ENCODE peak calls at places on chromosomes 1 and 21, in seven cellular contexts. M, P, C, L, B, U and E are unnamed samples.

GRCh38 chr21:34558960-34559631 is 47.1 kb upstream of the KCNE1 start:
- DNase-seq in C (no peak), P (no peak), B (no peak), U (no peak), M (no peak), L (no peak), E (no peak)

GRCh38 chr1:221824025-221824424 is 82.1 kb upstream of the DUSP10 start:
- DNase-seq in P (no peak), C (no peak), M (no peak), B (no peak), U (no peak), L (no peak), E (no peak)

GRCh38 chr1:151993734-151994496 is at the start of gene S100A10:
- DNase-seq in M (peak; percentile 87), L (peak; percentile 82), C (peak; percentile 79), B (peak; percentile 89), P (no peak), U (peak; percentile 82), E (peak; percentile 71)

GRCh38 chr1:204320413-204320812 is 39.3 kb downstream of the PLEKHA6 start:
- DNase-seq in U (no peak), B (no peak), M (no peak), C (no peak), L (no peak), P (peak; percentile 62), E (no peak)

GRCh38 chr21:36209626-36210171 is 53.1 kb downstream of the DOP1B start:
- DNase-seq in B (no peak), L (peak; percentile 59), U (peak; percentile 19), P (peak; percentile 56), M (no peak), C (no peak), E (peak; percentile 14)

GRCh38 chr1:113993072-113993471 is 13.8 kb downstream of the OLFML3 start:
- DNase-seq in L (no peak), C (no peak), M (no peak), P (no peak), U (no peak), B (no peak), E (no peak)

GRCh38 chr1:53107570-53108322 is 34.7 kb downstream of the SLC1A7 start:
- DNase-seq in U (no peak), M (no peak), C (no peak), B (no peak), P (peak; percentile 84), L (no peak), E (no peak)

GRCh38 chr1:158506369-158506987 is 34.5 kb downstream of the OR10R2 start:
- DNase-seq in U (peak; percentile 9), L (no peak), C (no peak), M (no peak), P (no peak), B (no peak), E (peak; percentile 15)

DNA sequence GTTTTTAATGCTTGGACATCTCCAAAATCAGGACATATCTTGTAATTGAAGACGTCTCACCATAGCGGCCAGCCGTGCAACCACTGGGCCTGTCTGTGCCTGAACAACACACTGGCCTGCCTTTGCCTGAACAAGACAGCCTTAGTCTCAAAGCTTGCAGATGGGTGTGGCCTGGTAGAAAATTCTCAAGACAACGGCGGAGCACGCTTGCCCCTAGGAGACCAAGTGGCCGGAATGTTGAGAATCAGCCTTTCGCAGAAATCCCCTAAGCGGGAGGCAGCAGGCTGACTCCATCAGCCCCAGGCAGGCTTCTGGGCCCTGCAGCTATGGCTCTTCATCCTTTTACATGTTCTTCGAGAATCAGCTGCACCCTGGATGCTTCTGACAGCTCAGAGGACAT is 98.0 kb upstream of the C1orf174 start:
- DNase-seq in M (no peak), U (no peak), L (no peak), C (no peak), P (no peak), B (no peak), E (no peak)
- H3K9me3 ChIP-seq in M (no peaks in the 10 kb centered on the region), U (no peaks in the 10 kb centered on the region), L (no peaks in the 10 kb centered on the region), C (no peaks in the 10 kb centered on the region), P (peaks cover 99% of the 10 kb centered on the region), B (no peaks in the 10 kb centered on the region), E (no peaks in the 10 kb centered on the region)

GRCh38 chr1:211566431-211567025 is 12.4 kb downstream of the SLC30A1 start:
- DNase-seq in C (no peak), M (no peak), L (no peak), P (no peak), B (no peak), U (no peak), E (no peak)
- H3K9me3 ChIP-seq in C (no peaks in the 10 kb centered on the region), M (no peaks in the 10 kb centered on the region), L (no peaks in the 10 kb centered on the region), P (no peaks in the 10 kb centered on the region), B (no peaks in the 10 kb centered on the region), U (no peaks in the 10 kb centered on the region), E (no peaks in the 10 kb centered on the region)

DNA sequence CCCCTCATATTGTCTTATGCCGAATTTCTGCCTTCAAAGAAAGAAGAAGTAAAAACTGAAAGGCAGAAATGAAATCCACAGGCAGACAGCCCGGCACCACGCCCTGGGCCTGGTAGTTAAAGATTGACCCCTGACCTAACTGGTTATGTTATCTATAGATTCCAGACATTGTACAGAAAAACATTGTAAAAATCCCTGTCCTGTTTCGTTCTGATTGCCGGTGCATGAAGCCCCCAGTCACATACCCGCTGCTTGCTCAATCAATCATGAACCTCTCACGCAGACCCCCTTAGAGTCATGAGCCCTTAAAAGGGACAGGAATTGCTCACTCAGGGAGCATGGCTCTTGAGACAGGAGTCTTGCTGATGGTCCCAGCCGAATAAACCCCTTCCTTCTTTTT is 49.3 kb downstream of the JMJD4 start:
- DNase-seq in P (no peak), M (no peak), B (no peak), L (no peak), U (no peak), C (no peak), E (no peak)
- H3K9me3 ChIP-seq in P (peaks cover 5% of the 10 kb centered on the region), M (peaks cover 72% of the 10 kb centered on the region), B (no peaks in the 10 kb centered on the region), L (peaks cover 10% of the 10 kb centered on the region), U (no peaks in the 10 kb centered on the region), C (no peaks in the 10 kb centered on the region), E (peaks cover 5% of the 10 kb centered on the region)

GRCh38 chr1:10510520-10511493 is 36.1 kb downstream of the PEX14 start:
- DNase-seq in P (peak; percentile 66), U (no peak), L (peak; percentile 53), C (no peak), M (no peak), B (no peak), E (peak; percentile 17)

GRCh38 chr1:10508511-10508951 is 33.8 kb downstream of the PEX14 start:
- DNase-seq in B (no peak), C (no peak), P (no peak), U (no peak), M (no peak), L (no peak), E (no peak)

GRCh38 chr1:10513199-10513598 is 38.4 kb downstream of the PEX14 start:
- DNase-seq in C (no peak), P (no peak), B (no peak), M (no peak), U (no peak), L (no peak), E (no peak)

GRCh38 chr1:10509823-10510509 is 35.2 kb downstream of the PEX14 start:
- DNase-seq in B (no peak), M (no peak), C (no peak), L (no peak), U (no peak), P (no peak), E (no peak)

GRCh38 chr1:10511494-10511885 is 36.7 kb downstream of the PEX14 start:
- DNase-seq in P (no peak), B (no peak), M (no peak), C (no peak), L (no peak), U (no peak), E (no peak)
- H3K9me3 ChIP-seq in P (no peaks in the 10 kb centered on the region), B (no peaks in the 10 kb centered on the region), M (no peaks in the 10 kb centered on the region), C (no peaks in the 10 kb centered on the region), L (no peaks in the 10 kb centered on the region), U (no peaks in the 10 kb centered on the region), E (no peaks in the 10 kb centered on the region)

GRCh38 chr21:46089285-46089684 is 8.6 kb upstream of the COL6A2 start:
- DNase-seq in B (no peak), U (no peak), C (no peak), L (no peak), P (no peak), M (no peak), E (no peak)

GRCh38 chr21:46091631-46092025 is 6.3 kb upstream of the COL6A2 start:
- DNase-seq in L (no peak), C (no peak), M (no peak), B (no peak), U (no peak), P (no peak), E (no peak)

GRCh38 chr21:46092026-46092764 is 5.7 kb upstream of the COL6A2 start:
- DNase-seq in B (no peak), C (peak; percentile 85), P (peak; percentile 96), L (no peak), U (peak; percentile 66), M (peak; percentile 96), E (no peak)

GRCh38 chr21:46092811-46093667 is 4.9 kb upstream of the COL6A2 start:
- DNase-seq in U (no peak), M (no peak), C (peak; percentile 71), B (no peak), L (no peak), P (no peak), E (no peak)

DNA sequence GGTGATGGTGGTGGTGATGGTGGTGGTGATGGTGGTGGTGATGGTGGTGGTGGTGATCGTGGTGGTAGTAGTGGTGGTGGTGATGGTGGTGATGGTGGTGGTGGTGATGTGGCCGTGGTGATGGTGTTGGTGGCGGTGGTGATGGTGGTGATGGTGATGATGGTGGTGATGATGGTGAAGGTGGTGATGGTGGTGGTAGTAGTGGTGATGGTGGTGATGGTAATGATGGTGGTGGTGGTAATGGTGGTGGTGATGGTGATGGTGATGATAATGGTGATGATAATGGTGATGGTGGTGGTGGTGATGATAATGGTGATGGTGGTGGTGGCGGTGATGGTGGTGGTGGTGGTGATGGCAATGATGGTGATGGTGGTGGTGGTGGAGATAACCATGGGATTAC is 6.8 kb upstream of the COL6A2 start:
- DNase-seq in B (no peak), C (no peak), M (no peak), P (no peak), U (no peak), L (no peak), E (no peak)
- H3K9me3 ChIP-seq in B (no peaks in the 10 kb centered on the region), C (no peaks in the 10 kb centered on the region), M (no peaks in the 10 kb centered on the region), P (peaks cover 15% of the 10 kb centered on the region), U (no peaks in the 10 kb centered on the region), L (no peaks in the 10 kb centered on the region), E (peaks cover 4% of the 10 kb centered on the region)

DNA sequence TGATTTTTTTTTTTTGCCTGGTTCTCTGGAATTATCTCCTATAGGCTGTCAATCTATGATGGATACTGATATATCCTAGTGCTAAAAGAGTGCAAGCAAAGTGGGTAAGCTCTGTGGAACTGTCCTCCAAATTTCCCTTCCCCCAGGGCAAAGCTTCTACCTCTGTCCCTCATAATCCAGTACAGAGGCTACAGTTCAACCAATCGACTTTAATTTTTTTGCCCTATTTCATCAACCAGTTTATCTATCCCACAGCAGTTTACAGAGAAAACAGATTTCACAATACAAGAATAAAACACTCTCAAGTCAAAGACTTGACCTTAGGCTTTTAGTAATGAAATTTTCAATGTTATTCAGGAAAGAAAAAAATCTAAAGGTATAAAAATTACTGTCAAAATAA is 13.9 kb downstream of the PUM1 start:
- DNase-seq in B (no peak), L (no peak), M (no peak), C (no peak), P (no peak), U (no peak), E (no peak)
- H3K9me3 ChIP-seq in B (no peaks in the 10 kb centered on the region), L (no peaks in the 10 kb centered on the region), M (no peaks in the 10 kb centered on the region), C (no peaks in the 10 kb centered on the region), P (no peaks in the 10 kb centered on the region), U (no peaks in the 10 kb centered on the region), E (no peaks in the 10 kb centered on the region)